ENCODE peak calls at places on chromosomes 1 and 21, in seven cellular contexts. One of them, this sample, is unnamed. For H3K4me1, the result is how much of the 10 kb centered on the place peaks cover.

GRCh38 chr21:36134820-36135390 is at the start of gene CBR3:
- DNase-seq in CD8-positive, alpha-beta T cell: peak
- DNase-seq in lower lobe of right lung: peak
- DNase-seq in heart left ventricle: peak
- DNase-seq in pancreas: peak
- DNase-seq in IMR-90: peak
- DNase-seq in mesenchymal stem cell: peak
- DNase-seq in this sample: no peak

GRCh38 chr21:26169611-26170470 is 729 bp downstream of the APP start:
- DNase-seq in CD8-positive, alpha-beta T cell: peak
- DNase-seq in lower lobe of right lung: peak
- DNase-seq in heart left ventricle: peak
- DNase-seq in mesenchymal stem cell: peak
- DNase-seq in pancreas: peak
- DNase-seq in IMR-90: peak
- DNase-seq in this sample: no peak

GRCh38 chr21:42039911-42040351 is 29.8 kb upstream of the ZBTB21 start:
- DNase-seq in CD8-positive, alpha-beta T cell: no peak
- DNase-seq in heart left ventricle: no peak
- DNase-seq in pancreas: no peak
- DNase-seq in lower lobe of right lung: peak
- DNase-seq in mesenchymal stem cell: peak
- DNase-seq in IMR-90: peak
- DNase-seq in this sample: no peak

GRCh38 chr1:208683141-208683540 is 439.0 kb upstream of the PLXNA2 start:
- DNase-seq in IMR-90: no peak
- DNase-seq in CD8-positive, alpha-beta T cell: no peak
- DNase-seq in mesenchymal stem cell: no peak
- DNase-seq in heart left ventricle: no peak
- DNase-seq in pancreas: no peak
- DNase-seq in lower lobe of right lung: no peak
- DNase-seq in this sample: no peak

GRCh38 chr1:203308205-203309114 is 3.1 kb downstream of the BTG2 start:
- DNase-seq in mesenchymal stem cell: no peak
- DNase-seq in lower lobe of right lung: no peak
- DNase-seq in heart left ventricle: no peak
- DNase-seq in pancreas: peak
- DNase-seq in CD8-positive, alpha-beta T cell: no peak
- DNase-seq in IMR-90: no peak
- DNase-seq in this sample: no peak

GRCh38 chr21:36052860-36053766 is 7.2 kb downstream of the SETD4 start:
- DNase-seq in pancreas: no peak
- DNase-seq in heart left ventricle: no peak
- DNase-seq in IMR-90: no peak
- DNase-seq in lower lobe of right lung: no peak
- DNase-seq in mesenchymal stem cell: no peak
- DNase-seq in CD8-positive, alpha-beta T cell: no peak
- DNase-seq in this sample: no peak

GRCh38 chr1:59156526-59157196 is 140.2 kb upstream of the FGGY start:
- DNase-seq in pancreas: peak
- DNase-seq in heart left ventricle: no peak
- DNase-seq in lower lobe of right lung: no peak
- DNase-seq in CD8-positive, alpha-beta T cell: no peak
- DNase-seq in IMR-90: no peak
- DNase-seq in mesenchymal stem cell: peak
- DNase-seq in this sample: no peak

GRCh38 chr1:3161130-3161840 is 92.3 kb downstream of the PRDM16 start:
- DNase-seq in CD8-positive, alpha-beta T cell: no peak
- DNase-seq in pancreas: no peak
- DNase-seq in heart left ventricle: no peak
- DNase-seq in mesenchymal stem cell: no peak
- DNase-seq in lower lobe of right lung: no peak
- DNase-seq in IMR-90: no peak
- DNase-seq in this sample: no peak

GRCh38 chr1:89701746-89702241 is 68.9 kb downstream of the LRRC8C start:
- DNase-seq in lower lobe of right lung: no peak
- DNase-seq in mesenchymal stem cell: no peak
- DNase-seq in pancreas: no peak
- DNase-seq in CD8-positive, alpha-beta T cell: no peak
- DNase-seq in heart left ventricle: no peak
- DNase-seq in IMR-90: peak
- DNase-seq in this sample: no peak

GRCh38 chr1:11388617-11389016 is 90.3 kb upstream of the DISP3 start:
- DNase-seq in mesenchymal stem cell: no peak
- DNase-seq in IMR-90: no peak
- DNase-seq in lower lobe of right lung: no peak
- DNase-seq in pancreas: no peak
- DNase-seq in CD8-positive, alpha-beta T cell: no peak
- DNase-seq in heart left ventricle: no peak
- DNase-seq in this sample: no peak

GRCh38 chr1:114345930-114346479 is 165.0 kb downstream of the TRIM33 start:
- DNase-seq in pancreas: peak
- DNase-seq in IMR-90: no peak
- DNase-seq in mesenchymal stem cell: no peak
- DNase-seq in heart left ventricle: peak
- DNase-seq in lower lobe of right lung: no peak
- DNase-seq in CD8-positive, alpha-beta T cell: no peak
- DNase-seq in this sample: no peak

GRCh38 chr1:147757015-147757990 is 3.1 kb downstream of the GJA5 start:
- DNase-seq in IMR-90: no peak
- DNase-seq in CD8-positive, alpha-beta T cell: no peak
- DNase-seq in heart left ventricle: no peak
- DNase-seq in pancreas: peak
- DNase-seq in lower lobe of right lung: peak
- DNase-seq in mesenchymal stem cell: no peak
- DNase-seq in this sample: no peak

GRCh38 chr21:31201144-31201543 is 142.9 kb downstream of the TIAM1 start:
- DNase-seq in heart left ventricle: no peak
- DNase-seq in CD8-positive, alpha-beta T cell: no peak
- DNase-seq in pancreas: no peak
- DNase-seq in IMR-90: no peak
- DNase-seq in lower lobe of right lung: no peak
- DNase-seq in mesenchymal stem cell: no peak
- DNase-seq in this sample: no peak

GRCh38 chr1:115946116-115946515 is 30.2 kb upstream of the SLC22A15 start:
- DNase-seq in lower lobe of right lung: peak
- DNase-seq in mesenchymal stem cell: no peak
- DNase-seq in pancreas: no peak
- DNase-seq in CD8-positive, alpha-beta T cell: no peak
- DNase-seq in IMR-90: no peak
- DNase-seq in heart left ventricle: no peak
- DNase-seq in this sample: no peak

GRCh38 chr1:208496467-208497371 is 252.5 kb upstream of the PLXNA2 start:
- DNase-seq in CD8-positive, alpha-beta T cell: no peak
- DNase-seq in heart left ventricle: no peak
- DNase-seq in lower lobe of right lung: no peak
- DNase-seq in IMR-90: no peak
- DNase-seq in mesenchymal stem cell: no peak
- DNase-seq in pancreas: no peak
- DNase-seq in this sample: no peak

GRCh38 chr1:1892079-1892762 is 1.3 kb upstream of the GNB1 start:
- DNase-seq in IMR-90: no peak
- DNase-seq in lower lobe of right lung: no peak
- DNase-seq in mesenchymal stem cell: no peak
- DNase-seq in CD8-positive, alpha-beta T cell: no peak
- DNase-seq in pancreas: peak
- DNase-seq in heart left ventricle: no peak
- DNase-seq in this sample: no peak

GRCh38 chr1:10856863-10857598 is 60.6 kb upstream of the CASZ1 start:
- DNase-seq in mesenchymal stem cell: no peak
- DNase-seq in pancreas: no peak
- DNase-seq in CD8-positive, alpha-beta T cell: no peak
- DNase-seq in IMR-90: no peak
- DNase-seq in heart left ventricle: no peak
- DNase-seq in lower lobe of right lung: no peak
- DNase-seq in this sample: no peak

GRCh38 chr1:45922374-45922773 is 119.0 kb downstream of the MAST2 start:
- DNase-seq in lower lobe of right lung: no peak
- DNase-seq in heart left ventricle: peak
- DNase-seq in IMR-90: no peak
- DNase-seq in pancreas: no peak
- DNase-seq in CD8-positive, alpha-beta T cell: no peak
- DNase-seq in mesenchymal stem cell: no peak
- DNase-seq in this sample: no peak

GRCh38 chr1:180974236-180974635 is 48.4 kb downstream of the STX6 start:
- DNase-seq in heart left ventricle: no peak
- DNase-seq in lower lobe of right lung: no peak
- DNase-seq in pancreas: no peak
- DNase-seq in IMR-90: no peak
- DNase-seq in CD8-positive, alpha-beta T cell: no peak
- DNase-seq in mesenchymal stem cell: no peak
- DNase-seq in this sample: no peak

GRCh38 chr1:110060034-110060661 is 10.3 kb downstream of the ALX3 start:
- DNase-seq in mesenchymal stem cell: peak
- DNase-seq in IMR-90: no peak
- DNase-seq in CD8-positive, alpha-beta T cell: peak
- DNase-seq in heart left ventricle: no peak
- DNase-seq in lower lobe of right lung: peak
- DNase-seq in pancreas: peak
- DNase-seq in this sample: no peak

GRCh38 chr1:116586741-116587143 is 15.9 kb upstream of the CD58 start:
- DNase-seq in CD8-positive, alpha-beta T cell: no peak
- DNase-seq in IMR-90: no peak
- DNase-seq in mesenchymal stem cell: no peak
- DNase-seq in pancreas: no peak
- DNase-seq in lower lobe of right lung: no peak
- DNase-seq in heart left ventricle: no peak
- DNase-seq in this sample: no peak

GRCh38 chr1:88803444-88803843 is 87.9 kb downstream of the GTF2B start:
- DNase-seq in mesenchymal stem cell: no peak
- DNase-seq in heart left ventricle: no peak
- DNase-seq in lower lobe of right lung: no peak
- DNase-seq in CD8-positive, alpha-beta T cell: no peak
- DNase-seq in IMR-90: no peak
- DNase-seq in pancreas: no peak
- DNase-seq in this sample: no peak

DNA sequence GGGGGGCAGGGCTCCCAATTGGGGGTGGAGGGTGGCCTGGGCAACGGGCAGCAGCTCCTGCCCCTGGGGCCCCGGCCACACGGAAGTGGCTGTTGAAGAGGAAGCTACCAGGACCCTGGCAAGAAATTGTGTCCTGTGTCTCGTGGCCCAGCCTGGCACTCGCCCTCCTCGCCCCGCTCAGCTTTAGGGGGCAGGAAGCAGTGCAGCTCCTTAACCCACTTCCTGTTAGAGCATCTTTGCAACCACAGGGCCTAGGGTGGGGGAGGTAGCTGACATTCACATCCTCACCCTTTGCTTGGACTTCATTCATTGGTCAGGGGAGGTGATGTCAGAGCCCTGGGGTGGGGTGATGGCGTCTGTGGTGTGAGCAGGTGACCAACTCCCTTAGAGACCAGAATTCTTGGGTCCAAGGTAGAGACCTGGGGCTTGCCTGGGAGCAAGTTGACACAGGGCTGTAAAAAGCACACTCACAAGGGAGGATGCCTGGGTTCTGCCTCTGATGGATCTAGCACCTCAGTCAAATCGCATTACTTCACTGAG is at the start of gene ARHGAP30:
- DNase-seq in CD8-positive, alpha-beta T cell: peak
- DNase-seq in pancreas: no peak
- DNase-seq in mesenchymal stem cell: no peak
- DNase-seq in heart left ventricle: peak
- DNase-seq in lower lobe of right lung: peak
- DNase-seq in IMR-90: no peak
- DNase-seq in this sample: no peak
- H3K4me3 ChIP-seq in CD8-positive, alpha-beta T cell: peak
- H3K4me3 ChIP-seq in pancreas: no peak
- H3K4me3 ChIP-seq in mesenchymal stem cell: no peak
- H3K4me3 ChIP-seq in heart left ventricle: peak
- H3K4me3 ChIP-seq in lower lobe of right lung: peak
- H3K4me3 ChIP-seq in IMR-90: no peak
- H3K4me3 ChIP-seq in this sample: no peak

GRCh38 chr1:55723001-55723400 is 507.8 kb upstream of the USP24 start:
- DNase-seq in CD8-positive, alpha-beta T cell: no peak
- DNase-seq in heart left ventricle: no peak
- DNase-seq in lower lobe of right lung: no peak
- DNase-seq in pancreas: no peak
- DNase-seq in IMR-90: no peak
- DNase-seq in mesenchymal stem cell: no peak
- DNase-seq in this sample: no peak

GRCh38 chr1:55716610-55717009 is 501.4 kb upstream of the USP24 start:
- DNase-seq in IMR-90: peak
- DNase-seq in lower lobe of right lung: no peak
- DNase-seq in CD8-positive, alpha-beta T cell: no peak
- DNase-seq in mesenchymal stem cell: peak
- DNase-seq in pancreas: no peak
- DNase-seq in heart left ventricle: no peak
- DNase-seq in this sample: no peak

GRCh38 chr1:55718758-55719671 is 503.9 kb upstream of the USP24 start:
- DNase-seq in lower lobe of right lung: no peak
- DNase-seq in IMR-90: peak
- DNase-seq in pancreas: peak
- DNase-seq in heart left ventricle: no peak
- DNase-seq in CD8-positive, alpha-beta T cell: no peak
- DNase-seq in mesenchymal stem cell: peak
- DNase-seq in this sample: no peak

GRCh38 chr1:55717111-55717510 is 501.9 kb upstream of the USP24 start:
- DNase-seq in lower lobe of right lung: no peak
- DNase-seq in heart left ventricle: no peak
- DNase-seq in mesenchymal stem cell: peak
- DNase-seq in pancreas: no peak
- DNase-seq in IMR-90: peak
- DNase-seq in CD8-positive, alpha-beta T cell: no peak
- DNase-seq in this sample: no peak

GRCh38 chr1:55720243-55720642 is 505.1 kb upstream of the USP24 start:
- DNase-seq in pancreas: no peak
- DNase-seq in CD8-positive, alpha-beta T cell: no peak
- DNase-seq in heart left ventricle: no peak
- DNase-seq in mesenchymal stem cell: peak
- DNase-seq in lower lobe of right lung: peak
- DNase-seq in IMR-90: peak
- DNase-seq in this sample: no peak
- H3K4me1 ChIP-seq in pancreas: under half
- H3K4me1 ChIP-seq in CD8-positive, alpha-beta T cell: under half
- H3K4me1 ChIP-seq in heart left ventricle: under half
- H3K4me1 ChIP-seq in mesenchymal stem cell: under half
- H3K4me1 ChIP-seq in lower lobe of right lung: under half
- H3K4me1 ChIP-seq in IMR-90: under half
- H3K4me1 ChIP-seq in this sample: under half

GRCh38 chr1:154404511-154404931 is 622 bp upstream of the IL6R start:
- DNase-seq in lower lobe of right lung: no peak
- DNase-seq in CD8-positive, alpha-beta T cell: no peak
- DNase-seq in IMR-90: no peak
- DNase-seq in pancreas: peak
- DNase-seq in heart left ventricle: no peak
- DNase-seq in mesenchymal stem cell: no peak
- DNase-seq in this sample: no peak
- H3K4me3 ChIP-seq in lower lobe of right lung: peak
- H3K4me3 ChIP-seq in CD8-positive, alpha-beta T cell: peak
- H3K4me3 ChIP-seq in IMR-90: no peak
- H3K4me3 ChIP-seq in pancreas: peak
- H3K4me3 ChIP-seq in heart left ventricle: peak
- H3K4me3 ChIP-seq in mesenchymal stem cell: peak
- H3K4me3 ChIP-seq in this sample: no peak

DNA sequence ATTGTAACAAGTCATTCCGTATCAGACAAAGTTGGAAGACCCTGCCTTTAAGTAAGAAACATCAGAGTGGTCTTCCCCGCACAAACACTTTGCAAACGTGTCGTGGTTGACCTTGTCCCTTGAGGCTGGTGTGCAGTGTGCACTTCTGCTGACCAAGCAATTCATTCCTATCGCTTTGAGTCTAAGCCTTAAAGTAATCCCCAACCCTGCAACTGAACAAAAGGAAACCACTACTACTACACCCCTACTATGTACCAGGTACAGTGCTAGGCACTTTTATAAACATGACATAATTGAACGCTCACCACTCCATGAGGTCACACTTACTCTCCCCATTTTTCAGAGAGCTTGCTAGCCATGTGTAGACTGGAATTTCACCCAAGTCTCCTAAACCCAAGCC is 10.6 kb downstream of the ITPKB start:
- DNase-seq in heart left ventricle: no peak
- DNase-seq in CD8-positive, alpha-beta T cell: no peak
- DNase-seq in mesenchymal stem cell: no peak
- DNase-seq in pancreas: no peak
- DNase-seq in IMR-90: no peak
- DNase-seq in lower lobe of right lung: no peak
- DNase-seq in this sample: no peak
- H3K4me1 ChIP-seq in heart left ventricle: half or more
- H3K4me1 ChIP-seq in CD8-positive, alpha-beta T cell: half or more
- H3K4me1 ChIP-seq in mesenchymal stem cell: under half
- H3K4me1 ChIP-seq in pancreas: under half
- H3K4me1 ChIP-seq in IMR-90: under half
- H3K4me1 ChIP-seq in lower lobe of right lung: half or more
- H3K4me1 ChIP-seq in this sample: under half

This sample was measured in iPS DF 6.9.